ENCODE peak calls at places on chromosome 1, in nine cellular contexts. Z is adrenal gland; I is activated naive CD4-positive, alpha-beta T cell; H is A549; Y is activated CD8-positive, alpha-beta memory T cell treated with anti-CD3 and anti-CD28 coated beads, Interleukin-2, amount 10 ng/mL, durations not matched to agents 7 days and 5 days; N is AG04449; P is iPS-NIHi11; D is aorta; M is stimulated activated naive CD8-positive, alpha-beta T cell treated with anti-CD3 and anti-CD28 coated beads, Interleukin-15, amount 100 ng/mL, for 72 hours. R is an unnamed sample.
A peak's percentile ranks its signal among the peaks of the same experiment; 100 is the strongest.

GRCh38 chr1:83583351-83584014 is 415.4 kb downstream of the TTLL7 start:
- DNase-seq in Z (no peak), N (no peak), H (no peak), M (no peak), D (no peak), I (no peak), P (no peak), Y (no peak), R (no peak)

GRCh38 chr1:166080277-166080964 is 86.4 kb downstream of the FAM78B start:
- DNase-seq in I (no peak), P (no peak), Y (no peak), H (no peak), D (no peak), Z (no peak), N (no peak), M (no peak), R (peak; percentile 13)

GRCh38 chr1:78114034-78114956 is 68.5 kb downstream of the GIPC2 start:
- DNase-seq in Y (peak; percentile 70), Z (peak; percentile 57), D (no peak), H (peak; percentile 48), N (peak; percentile 19), P (peak; percentile 66), M (peak; percentile 55), I (no peak), R (peak; percentile 49)

GRCh38 chr1:232557661-232558260 is 72.2 kb downstream of the SIPA1L2 start:
- DNase-seq in Z (no peak), P (no peak), N (no peak), M (no peak), I (no peak), D (no peak), Y (no peak), H (no peak), R (no peak)

GRCh38 chr1:234672349-234673135 is 62.6 kb upstream of the IRF2BP2 start:
- DNase-seq in M (no peak), D (no peak), I (no peak), N (no peak), Z (no peak), H (no peak), Y (no peak), P (no peak), R (no peak)

GRCh38 chr1:245571872-245572294 is 417.1 kb downstream of the KIF26B start:
- DNase-seq in H (no peak), P (no peak), Z (no peak), D (no peak), N (no peak), M (no peak), Y (no peak), I (no peak), R (no peak)

GRCh38 chr1:92698932-92699331 is 86.0 kb downstream of the EVI5 start:
- DNase-seq in P (no peak), Z (no peak), I (no peak), N (no peak), D (no peak), H (no peak), M (no peak), Y (no peak), R (no peak)

GRCh38 chr1:195714248-195714647 is 894.0 kb downstream of the KCNT2 start:
- DNase-seq in Y (no peak), I (no peak), Z (no peak), H (no peak), P (no peak), M (no peak), N (peak; percentile 29), D (no peak), R (no peak)

GRCh38 chr1:88609051-88609450 is 75.0 kb upstream of the PKN2 start:
- DNase-seq in I (no peak), H (no peak), Z (no peak), D (no peak), N (no peak), Y (no peak), M (no peak), P (no peak), R (no peak)

R was measured in H7.